ENCODE peak calls at places on chromosomes 5 and 9, in ten cellular contexts. T, I, X, Y, N, Q, J, P, O and A are unnamed samples.
A peak's percentile ranks its signal among the peaks of the same experiment; 100 is the strongest.

GRCh38 chr5:119578937-119579336 is 50.4 kb upstream of the FAM170A start:
- DNase-seq in O (no peak), Q (no peak), T (no peak), J (no peak), I (peak; percentile 74), N (no peak), P (no peak), X (no peak), Y (peak; percentile 65), A (peak; percentile 76)

GRCh38 chr9:7212101-7212500 is 454.3 kb downstream of the KDM4C start:
- DNase-seq in O (no peak), Y (peak; percentile 49), Q (no peak), J (no peak), X (no peak), T (no peak), P (no peak), I (no peak), N (no peak), A (no peak)

GRCh38 chr9:13513262-13513661 is 233.8 kb upstream of the MPDZ start:
- DNase-seq in P (peak; percentile 7), T (no peak), I (no peak), O (no peak), Q (no peak), X (no peak), N (no peak), J (no peak), Y (peak; percentile 68), A (no peak)

GRCh38 chr5:157388148-157388547 is 71.9 kb upstream of the NIPAL4 start:
- DNase-seq in N (no peak), I (no peak), O (no peak), Q (no peak), J (no peak), T (no peak), X (no peak), P (no peak), Y (no peak), A (no peak)

GRCh38 chr5:145975361-145976066 is 39.1 kb downstream of the SH3RF2 start:
- DNase-seq in T (no peak), P (no peak), J (no peak), N (no peak), O (no peak), Q (no peak), Y (peak; percentile 36), I (no peak), X (no peak), A (no peak)

GRCh38 chr5:134413046-134413445 is 1.4 kb upstream of the CDKN2AIPNL start:
- DNase-seq in X (no peak), O (no peak), I (no peak), P (no peak), Y (no peak), Q (no peak), N (no peak), J (no peak), T (no peak), A (no peak)

GRCh38 chr9:26904070-26904469 is 11.5 kb upstream of the CAAP1 start:
- DNase-seq in I (no peak), O (no peak), P (no peak), Q (no peak), N (no peak), J (no peak), T (no peak), Y (no peak), X (no peak), A (no peak)

GRCh38 chr9:69465473-69465872 is 140.5 kb downstream of the ENTREP1 start:
- DNase-seq in P (no peak), I (no peak), Q (no peak), Y (no peak), T (no peak), J (no peak), X (no peak), N (no peak), O (no peak), A (no peak)

GRCh38 chr5:114362197-114362976 is 517 bp downstream of the KCNN2 start:
- DNase-seq in P (peak; percentile 7), N (peak; percentile 2), J (peak; percentile 67), Y (no peak), X (no peak), I (peak; percentile 66), T (no peak), O (no peak), Q (no peak), A (peak; percentile 7)

GRCh38 chr9:133606722-133607053 is 2.5 kb downstream of the FAM163B start:
- DNase-seq in Q (no peak), P (no peak), Y (no peak), X (no peak), T (no peak), I (no peak), O (no peak), N (no peak), J (no peak), A (no peak)

GRCh38 chr9:16121593-16121992 is 568.8 kb downstream of the CCDC171 start:
- DNase-seq in I (no peak), Y (peak; percentile 62), X (no peak), J (no peak), T (no peak), Q (no peak), P (no peak), N (peak; percentile 19), O (no peak), A (no peak)

GRCh38 chr5:178322736-178323540 is 90.3 kb upstream of the PHYKPL start:
- DNase-seq in X (no peak), J (peak; percentile 54), O (no peak), I (no peak), Q (no peak), N (no peak), P (no peak), T (no peak), Y (no peak), A (no peak)

GRCh38 chr5:36180556-36181350 is 28.8 kb downstream of the SKP2 start:
- DNase-seq in Y (no peak), N (no peak), Q (no peak), I (no peak), X (no peak), T (no peak), O (no peak), P (no peak), J (no peak), A (no peak)

GRCh38 chr5:137945825-137946224 is 56.6 kb downstream of the PKD2L2 start:
- DNase-seq in O (no peak), P (no peak), J (no peak), Q (no peak), T (no peak), N (no peak), Y (no peak), X (no peak), I (no peak), A (no peak)

GRCh38 chr9:136465500-136466154 is 17.2 kb downstream of the SEC16A start:
- DNase-seq in P (no peak), T (no peak), N (no peak), I (no peak), Q (no peak), J (no peak), X (no peak), O (no peak), Y (no peak), A (no peak)

GRCh38 chr9:530681-531080 is 310.8 kb upstream of the DMRT1 start:
- DNase-seq in Q (no peak), N (no peak), J (no peak), O (no peak), X (no peak), I (no peak), P (no peak), T (no peak), Y (no peak), A (no peak)

GRCh38 chr5:6543346-6543730 is 89.5 kb downstream of the NSUN2 start:
- DNase-seq in I (no peak), T (no peak), J (no peak), P (no peak), O (no peak), N (no peak), Y (no peak), X (no peak), Q (no peak), A (no peak)

GRCh38 chr5:173311818-173312585 is 16.2 kb downstream of the STC2 start:
- DNase-seq in I (no peak), P (no peak), O (no peak), X (no peak), J (no peak), Y (no peak), T (no peak), Q (no peak), N (no peak), A (no peak)

GRCh38 chr5:135107101-135107500 is 73.1 kb upstream of the PITX1 start:
- DNase-seq in I (no peak), Y (no peak), N (no peak), T (no peak), X (no peak), J (peak; percentile 63), Q (no peak), O (no peak), P (no peak), A (no peak)

GRCh38 chr9:112884086-112884485 is 6.6 kb downstream of the SLC46A2 start:
- DNase-seq in Y (no peak), X (no peak), Q (no peak), O (no peak), J (no peak), N (peak; percentile 67), P (peak; percentile 57), T (no peak), I (peak; percentile 55), A (no peak)

GRCh38 chr9:132411091-132411508 is 1.1 kb downstream of the CFAP77 start:
- DNase-seq in X (peak; percentile 31), N (peak; percentile 30), T (peak; percentile 62), I (peak; percentile 79), O (peak; percentile 54), P (peak; percentile 55), J (peak; percentile 74), Y (no peak), Q (peak; percentile 70), A (peak; percentile 45)